ENCODE peak calls at places on chromosomes 12 and 14, in six cellular contexts. One of them, this sample, is unnamed.

GRCh38 chr12:123142518-123142840 is 8.4 kb downstream of the PITPNM2 start:
- DNase-seq in heart left ventricle: no peak
- DNase-seq in CD4-positive, alpha-beta T cell: no peak
- DNase-seq in OCI-LY7: no peak
- DNase-seq in CD14-positive monocyte: no peak
- DNase-seq in AG09309: no peak
- DNase-seq in this sample: no peak

GRCh38 chr12:96237465-96238077 is 43.4 kb downstream of the ELK3 start:
- DNase-seq in heart left ventricle: peak; percentile 64
- DNase-seq in CD4-positive, alpha-beta T cell: peak; percentile 41
- DNase-seq in OCI-LY7: no peak
- DNase-seq in CD14-positive monocyte: no peak
- DNase-seq in AG09309: peak; percentile 91
- DNase-seq in this sample: no peak

GRCh38 chr12:123398918-123399617 is 15.1 kb downstream of the KMT5A start:
- DNase-seq in heart left ventricle: peak; percentile 62
- DNase-seq in CD4-positive, alpha-beta T cell: no peak
- DNase-seq in OCI-LY7: no peak
- DNase-seq in CD14-positive monocyte: no peak
- DNase-seq in AG09309: no peak
- DNase-seq in this sample: no peak

GRCh38 chr14:64758711-64759554 is 54.7 kb downstream of the PLEKHG3 start:
- DNase-seq in heart left ventricle: peak; percentile 73
- DNase-seq in CD4-positive, alpha-beta T cell: no peak
- DNase-seq in OCI-LY7: no peak
- DNase-seq in CD14-positive monocyte: no peak
- DNase-seq in AG09309: peak; percentile 81
- DNase-seq in this sample: no peak

GRCh38 chr12:6097384-6097783 is 27.1 kb downstream of the VWF start:
- DNase-seq in heart left ventricle: no peak
- DNase-seq in CD4-positive, alpha-beta T cell: no peak
- DNase-seq in OCI-LY7: no peak
- DNase-seq in CD14-positive monocyte: no peak
- DNase-seq in AG09309: no peak
- DNase-seq in this sample: no peak

GRCh38 chr14:55130194-55130550 is 1.1 kb downstream of the LGALS3 start:
- DNase-seq in heart left ventricle: no peak
- DNase-seq in CD4-positive, alpha-beta T cell: no peak
- DNase-seq in OCI-LY7: no peak
- DNase-seq in CD14-positive monocyte: no peak
- DNase-seq in AG09309: no peak
- DNase-seq in this sample: no peak

GRCh38 chr12:55034218-55034617 is 14.4 kb downstream of the NEUROD4 start:
- DNase-seq in heart left ventricle: no peak
- DNase-seq in CD4-positive, alpha-beta T cell: no peak
- DNase-seq in OCI-LY7: no peak
- DNase-seq in CD14-positive monocyte: no peak
- DNase-seq in AG09309: no peak
- DNase-seq in this sample: no peak

GRCh38 chr12:30585877-30586276 is 109.8 kb downstream of the IPO8 start:
- DNase-seq in heart left ventricle: no peak
- DNase-seq in CD4-positive, alpha-beta T cell: no peak
- DNase-seq in OCI-LY7: no peak
- DNase-seq in CD14-positive monocyte: no peak
- DNase-seq in AG09309: no peak
- DNase-seq in this sample: no peak

GRCh38 chr14:101442451-101442850 is 118.8 kb upstream of the DIO3 start:
- DNase-seq in heart left ventricle: no peak
- DNase-seq in CD4-positive, alpha-beta T cell: peak; percentile 51
- DNase-seq in OCI-LY7: peak; percentile 75
- DNase-seq in CD14-positive monocyte: no peak
- DNase-seq in AG09309: no peak
- DNase-seq in this sample: peak; percentile 81

GRCh38 chr12:25322918-25323773 is 72.4 kb upstream of the KRAS start:
- DNase-seq in heart left ventricle: no peak
- DNase-seq in CD4-positive, alpha-beta T cell: no peak
- DNase-seq in OCI-LY7: no peak
- DNase-seq in CD14-positive monocyte: no peak
- DNase-seq in AG09309: no peak
- DNase-seq in this sample: no peak

GRCh38 chr12:32603858-32604257 is 75.2 kb upstream of the DNM1L start:
- DNase-seq in heart left ventricle: no peak
- DNase-seq in CD4-positive, alpha-beta T cell: no peak
- DNase-seq in OCI-LY7: no peak
- DNase-seq in CD14-positive monocyte: no peak
- DNase-seq in AG09309: peak; percentile 21
- DNase-seq in this sample: no peak

GRCh38 chr12:107641154-107641553 is 44.4 kb upstream of the PWP1 start:
- DNase-seq in heart left ventricle: no peak
- DNase-seq in CD4-positive, alpha-beta T cell: no peak
- DNase-seq in OCI-LY7: no peak
- DNase-seq in CD14-positive monocyte: no peak
- DNase-seq in AG09309: no peak
- DNase-seq in this sample: no peak

GRCh38 chr14:49303952-49304516 is 282.1 kb downstream of the RPS29 start:
- DNase-seq in heart left ventricle: no peak
- DNase-seq in CD4-positive, alpha-beta T cell: no peak
- DNase-seq in OCI-LY7: peak; percentile 10
- DNase-seq in CD14-positive monocyte: no peak
- DNase-seq in AG09309: no peak
- DNase-seq in this sample: no peak

GRCh38 chr14:61438860-61439765 is 117.7 kb downstream of the PRKCH start:
- DNase-seq in heart left ventricle: peak; percentile 40
- DNase-seq in CD4-positive, alpha-beta T cell: no peak
- DNase-seq in OCI-LY7: no peak
- DNase-seq in CD14-positive monocyte: no peak
- DNase-seq in AG09309: peak; percentile 7
- DNase-seq in this sample: no peak
- TF ChIP-seq CTCF in heart left ventricle: no peak
- TF ChIP-seq CTCF in CD4-positive, alpha-beta T cell: no peak
- TF ChIP-seq CTCF in OCI-LY7: no peak
- TF ChIP-seq CTCF in CD14-positive monocyte: no peak
- TF ChIP-seq CTCF in AG09309: no peak
- TF ChIP-seq CTCF in this sample: no peak

GRCh38 chr12:29317556-29318363 is 63.2 kb downstream of the ERGIC2 start:
- DNase-seq in heart left ventricle: peak; percentile 73
- DNase-seq in CD4-positive, alpha-beta T cell: peak; percentile 38
- DNase-seq in OCI-LY7: peak; percentile 75
- DNase-seq in CD14-positive monocyte: peak; percentile 59
- DNase-seq in AG09309: no peak
- DNase-seq in this sample: no peak
- TF ChIP-seq CTCF in heart left ventricle: peak; percentile 95
- TF ChIP-seq CTCF in CD4-positive, alpha-beta T cell: peak; percentile 91
- TF ChIP-seq CTCF in OCI-LY7: peak; percentile 95
- TF ChIP-seq CTCF in CD14-positive monocyte: peak; percentile 94
- TF ChIP-seq CTCF in AG09309: peak; percentile 54
- TF ChIP-seq CTCF in this sample: peak; percentile 96

GRCh38 chr12:12975322-12976077 is 23.5 kb upstream of the GPRC5D start:
- DNase-seq in heart left ventricle: no peak
- DNase-seq in CD4-positive, alpha-beta T cell: no peak
- DNase-seq in OCI-LY7: peak; percentile 22
- DNase-seq in CD14-positive monocyte: no peak
- DNase-seq in AG09309: no peak
- DNase-seq in this sample: no peak
- TF ChIP-seq CTCF in heart left ventricle: peak; percentile 9
- TF ChIP-seq CTCF in CD4-positive, alpha-beta T cell: no peak
- TF ChIP-seq CTCF in OCI-LY7: peak; percentile 64
- TF ChIP-seq CTCF in CD14-positive monocyte: no peak
- TF ChIP-seq CTCF in AG09309: peak; percentile 76
- TF ChIP-seq CTCF in this sample: peak; percentile 62

DNA sequence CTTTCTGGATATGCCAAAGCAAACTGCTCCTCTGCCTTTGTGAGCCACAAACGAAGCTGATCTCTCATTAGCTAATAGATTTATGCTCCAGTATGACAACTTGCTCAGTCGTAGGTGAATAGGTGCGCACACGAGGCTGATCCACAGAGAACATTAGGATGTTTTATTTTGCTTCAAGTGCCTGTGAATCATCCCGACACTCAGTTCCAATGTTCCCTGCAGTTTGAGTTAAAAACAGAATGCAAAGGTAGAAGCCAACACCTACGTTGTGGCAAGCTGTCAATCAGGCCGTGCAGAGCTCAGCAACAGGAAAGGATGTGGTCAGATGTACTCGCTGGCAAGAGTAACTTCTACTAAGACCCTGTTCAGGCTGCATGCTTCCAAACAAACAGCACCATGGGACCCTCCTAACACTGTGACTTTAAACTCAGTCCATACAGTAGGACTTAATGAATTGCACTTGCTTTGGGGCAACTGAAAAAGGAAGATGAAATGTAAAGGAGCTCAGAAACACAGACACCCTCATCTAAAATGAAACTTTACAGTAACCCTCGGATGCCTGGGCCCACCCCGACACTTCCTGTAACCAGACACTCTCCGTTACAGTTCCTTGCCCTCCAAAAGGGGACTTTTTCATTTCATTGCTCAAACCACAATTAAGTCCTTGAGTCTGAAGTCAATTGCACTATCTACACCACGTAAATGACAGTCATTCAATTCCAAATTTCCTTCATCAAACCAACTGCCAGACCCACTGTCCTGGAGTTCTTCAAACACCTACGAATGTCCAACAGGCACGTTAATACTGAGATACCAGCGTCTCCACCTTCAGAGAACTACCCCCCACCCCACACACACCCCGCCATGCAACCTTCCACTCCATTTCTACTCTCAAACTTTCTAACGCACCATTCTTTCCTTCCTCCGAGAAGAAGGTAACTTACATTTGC is 1.6 kb downstream of the CCDC88C start:
- DNase-seq in heart left ventricle: no peak
- DNase-seq in CD4-positive, alpha-beta T cell: peak; percentile 65
- DNase-seq in OCI-LY7: peak; percentile 90
- DNase-seq in CD14-positive monocyte: no peak
- DNase-seq in AG09309: no peak
- DNase-seq in this sample: no peak
- TF ChIP-seq CTCF in heart left ventricle: no peak
- TF ChIP-seq CTCF in CD4-positive, alpha-beta T cell: no peak
- TF ChIP-seq CTCF in OCI-LY7: no peak
- TF ChIP-seq CTCF in CD14-positive monocyte: no peak
- TF ChIP-seq CTCF in AG09309: no peak
- TF ChIP-seq CTCF in this sample: no peak

DNA sequence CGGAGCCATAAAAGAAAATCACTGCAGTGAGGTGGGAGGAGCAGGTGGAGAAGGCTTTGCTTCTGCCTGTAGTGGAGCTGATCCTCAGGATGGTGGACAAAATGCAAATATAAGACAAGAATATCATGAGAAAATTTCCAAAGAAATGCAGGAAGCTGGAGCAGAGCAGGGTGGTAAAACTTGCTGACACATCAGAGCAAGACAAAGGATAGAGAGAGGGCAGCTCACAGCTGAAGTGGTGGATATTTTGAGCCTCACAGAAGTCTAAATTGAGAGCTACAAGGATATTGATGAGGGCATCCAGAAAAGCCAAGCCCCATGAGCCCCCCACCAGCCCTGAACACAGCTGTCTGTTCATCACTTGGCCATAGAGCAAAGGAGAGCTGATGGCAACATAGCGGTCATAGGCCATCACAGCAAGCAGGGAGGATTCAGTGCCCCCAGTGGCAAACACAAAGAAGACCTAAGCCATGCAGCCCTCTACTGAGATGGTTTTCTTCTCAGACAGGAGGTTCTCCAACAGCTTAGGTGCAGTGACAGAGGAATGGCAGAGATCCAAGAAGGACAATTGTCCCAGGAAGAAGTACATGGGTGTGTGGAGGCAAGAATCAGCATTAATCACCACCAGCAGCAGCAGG is 30.0 kb upstream of the ANP32D start:
- DNase-seq in heart left ventricle: no peak
- DNase-seq in CD4-positive, alpha-beta T cell: no peak
- DNase-seq in OCI-LY7: peak; percentile 10
- DNase-seq in CD14-positive monocyte: no peak
- DNase-seq in AG09309: no peak
- DNase-seq in this sample: no peak
- TF ChIP-seq CTCF in heart left ventricle: no peak
- TF ChIP-seq CTCF in CD4-positive, alpha-beta T cell: no peak
- TF ChIP-seq CTCF in OCI-LY7: peak; percentile 48
- TF ChIP-seq CTCF in CD14-positive monocyte: no peak
- TF ChIP-seq CTCF in AG09309: no peak
- TF ChIP-seq CTCF in this sample: no peak

DNA sequence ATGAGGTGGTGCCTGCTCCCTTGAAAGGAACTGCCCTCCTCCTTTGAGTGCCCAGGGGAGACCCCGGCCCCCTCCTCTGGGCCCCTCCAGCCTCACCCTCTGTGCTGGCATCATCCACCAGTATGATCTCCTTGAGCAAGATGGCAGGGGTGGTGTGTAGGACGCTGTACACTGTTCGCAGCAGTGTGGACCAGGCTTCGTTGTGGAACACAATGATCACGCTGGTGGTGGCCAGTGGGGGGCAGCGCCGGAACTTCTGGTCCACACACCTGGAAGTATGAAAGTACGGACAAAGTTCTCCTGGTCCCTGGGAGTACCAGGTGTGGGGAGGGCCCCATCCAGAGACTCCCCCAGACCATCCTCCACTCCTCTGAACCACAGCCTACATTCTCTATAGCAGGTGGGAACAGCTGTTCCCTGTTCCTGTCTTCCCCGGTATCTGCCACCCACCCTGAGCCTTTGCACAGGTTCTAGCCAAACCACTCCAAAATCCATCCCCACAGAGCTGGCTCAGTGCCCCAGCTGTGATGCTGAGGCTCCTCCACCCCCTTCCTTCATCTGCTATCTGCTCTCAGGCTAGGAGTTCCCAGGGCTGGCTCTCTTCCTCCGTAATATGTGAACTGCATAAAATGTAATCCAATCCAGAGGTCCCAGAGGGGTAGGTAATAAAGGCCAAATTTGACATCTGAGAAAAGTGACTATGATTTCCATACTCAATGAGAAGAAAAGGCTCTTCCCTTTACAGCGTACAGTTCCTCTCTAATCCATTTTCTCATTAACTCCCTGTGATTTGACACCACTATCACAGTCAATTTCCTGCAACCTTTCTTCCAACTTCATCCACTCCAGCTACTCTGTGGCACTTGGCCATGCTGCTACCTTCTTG is 13.9 kb downstream of the GALNT6 start:
- DNase-seq in heart left ventricle: no peak
- DNase-seq in CD4-positive, alpha-beta T cell: no peak
- DNase-seq in OCI-LY7: no peak
- DNase-seq in CD14-positive monocyte: no peak
- DNase-seq in AG09309: no peak
- DNase-seq in this sample: no peak
- TF ChIP-seq CTCF in heart left ventricle: no peak
- TF ChIP-seq CTCF in CD4-positive, alpha-beta T cell: no peak
- TF ChIP-seq CTCF in OCI-LY7: no peak
- TF ChIP-seq CTCF in CD14-positive monocyte: no peak
- TF ChIP-seq CTCF in AG09309: no peak
- TF ChIP-seq CTCF in this sample: no peak

DNA sequence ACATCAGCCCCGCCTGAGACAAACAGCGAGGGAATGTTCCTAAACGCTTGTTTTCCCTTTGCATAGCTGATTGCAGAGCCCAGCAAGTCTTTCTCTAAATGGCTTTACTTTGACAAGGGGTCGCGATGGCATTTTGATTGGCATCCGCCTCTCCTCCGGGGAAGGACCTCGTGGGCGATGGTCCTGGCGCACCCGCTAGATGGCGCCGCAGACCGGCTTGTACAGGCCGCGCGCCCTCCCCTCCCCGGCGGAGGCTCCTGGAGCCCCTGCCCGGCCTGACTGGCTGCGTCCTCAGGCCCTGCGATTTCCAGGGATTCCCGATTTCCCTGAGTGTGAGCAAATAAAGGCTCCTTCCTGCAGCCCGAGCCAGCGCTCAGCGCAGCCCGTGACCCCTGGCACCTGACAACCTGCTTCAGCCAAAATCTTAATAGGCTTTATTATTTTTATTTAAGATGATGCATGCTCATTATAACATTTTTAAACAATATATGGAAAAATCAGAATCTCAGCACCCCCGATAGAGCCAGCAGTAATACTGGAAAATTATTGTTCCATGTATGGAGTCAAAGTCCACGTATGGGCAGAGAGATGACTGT is 468.3 kb downstream of the AACS start:
- DNase-seq in heart left ventricle: peak; percentile 25
- DNase-seq in CD4-positive, alpha-beta T cell: no peak
- DNase-seq in OCI-LY7: peak; percentile 56
- DNase-seq in CD14-positive monocyte: no peak
- DNase-seq in AG09309: no peak
- DNase-seq in this sample: no peak
- TF ChIP-seq CTCF in heart left ventricle: peak; percentile 33
- TF ChIP-seq CTCF in CD4-positive, alpha-beta T cell: no peak
- TF ChIP-seq CTCF in OCI-LY7: peak; percentile 89
- TF ChIP-seq CTCF in CD14-positive monocyte: peak; percentile 42
- TF ChIP-seq CTCF in AG09309: peak; percentile 47
- TF ChIP-seq CTCF in this sample: peak; percentile 77